ENCODE peak calls at places on chromosomes 3 and 15, in four cellular contexts. U is neural crest cell, T is AG10803, X is astrocyte. M is an unnamed sample.
A peak's percentile ranks its signal among the peaks of the same experiment; 100 is the strongest.

GRCh38 chr15:30065025-30065801 is 17.5 kb upstream of the GOLGA8J start:
- DNase-seq in U (no peak), T (peak; percentile 93), X (peak; percentile 93), M (no peak)

GRCh38 chr3:140896997-140897396 is 44.6 kb upstream of the SLC25A36 start:
- DNase-seq in U (no peak), T (no peak), X (no peak), M (no peak)

GRCh38 chr3:51819709-51820406 is 40.8 kb upstream of the IQCF6 start:
- DNase-seq in U (peak; percentile 15), T (no peak), X (no peak), M (no peak)

GRCh38 chr15:36491912-36492311 is 87.5 kb upstream of the CDIN1 start:
- DNase-seq in U (no peak), T (no peak), X (no peak), M (no peak)

GRCh38 chr3:151439652-151440125 is 21.2 kb downstream of the IGSF10 start:
- DNase-seq in U (peak; percentile 35), T (peak; percentile 80), X (peak; percentile 40), M (no peak)

GRCh38 chr3:58880182-58880581 is 169.6 kb downstream of the CFAP20DC start:
- DNase-seq in U (no peak), T (no peak), X (peak; percentile 40), M (no peak)

GRCh38 chr3:13772321-13772745 is 107.5 kb downstream of the WNT7A start:
- DNase-seq in U (no peak), T (no peak), X (no peak), M (peak; percentile 34)

GRCh38 chr3:167958141-167958540 is 137.6 kb downstream of the GOLIM4 start:
- DNase-seq in U (no peak), T (no peak), X (peak; percentile 4), M (no peak)

GRCh38 chr3:10453764-10454163 is 51.6 kb downstream of the ATP2B2 start:
- DNase-seq in U (no peak), T (no peak), X (no peak), M (no peak)

GRCh38 chr3:184485256-184485655 is 76.3 kb upstream of the EPHB3 start:
- DNase-seq in U (no peak), T (peak; percentile 95), X (no peak), M (no peak)

GRCh38 chr3:100073555-100074307 is 40.6 kb downstream of the FILIP1L start:
- DNase-seq in U (peak; percentile 5), T (peak; percentile 63), X (peak; percentile 88), M (peak; percentile 46)

GRCh38 chr3:30004481-30004880 is 601.9 kb upstream of the TGFBR2 start:
- DNase-seq in U (no peak), T (peak; percentile 75), X (no peak), M (no peak)

GRCh38 chr15:77836116-77836798 is 203.5 kb upstream of the LINGO1 start:
- DNase-seq in U (no peak), T (no peak), X (peak; percentile 22), M (no peak)

GRCh38 chr15:82651708-82652107 is 4.5 kb upstream of the CPEB1 start:
- DNase-seq in U (no peak), T (no peak), X (no peak), M (no peak)

GRCh38 chr3:16884748-16885587 is at the start of gene PLCL2:
- DNase-seq in U (peak; percentile 33), T (peak; percentile 29), X (no peak), M (peak; percentile 50)

GRCh38 chr3:180239939-180240338 is 203.2 kb upstream of the PEX5L start:
- DNase-seq in U (no peak), T (no peak), X (no peak), M (no peak)
- TF ChIP-seq CTCF in U (no peak), T (no peak), X (no peak), M (no peak)

GRCh38 chr3:154113609-154114008 is 7.6 kb upstream of the ARHGEF26 start:
- DNase-seq in U (no peak), T (no peak), X (no peak), M (no peak)

GRCh38 chr3:154111365-154111764 is 9.8 kb upstream of the ARHGEF26 start:
- DNase-seq in U (no peak), T (no peak), X (no peak), M (no peak)

GRCh38 chr3:154115332-154115731 is 5.9 kb upstream of the ARHGEF26 start:
- DNase-seq in U (no peak), T (no peak), X (no peak), M (no peak)

GRCh38 chr3:154112146-154112545 is 9.0 kb upstream of the ARHGEF26 start:
- DNase-seq in U (no peak), T (no peak), X (no peak), M (no peak)
- TF ChIP-seq CTCF in U (no peak), T (no peak), X (no peak), M (no peak)

DNA sequence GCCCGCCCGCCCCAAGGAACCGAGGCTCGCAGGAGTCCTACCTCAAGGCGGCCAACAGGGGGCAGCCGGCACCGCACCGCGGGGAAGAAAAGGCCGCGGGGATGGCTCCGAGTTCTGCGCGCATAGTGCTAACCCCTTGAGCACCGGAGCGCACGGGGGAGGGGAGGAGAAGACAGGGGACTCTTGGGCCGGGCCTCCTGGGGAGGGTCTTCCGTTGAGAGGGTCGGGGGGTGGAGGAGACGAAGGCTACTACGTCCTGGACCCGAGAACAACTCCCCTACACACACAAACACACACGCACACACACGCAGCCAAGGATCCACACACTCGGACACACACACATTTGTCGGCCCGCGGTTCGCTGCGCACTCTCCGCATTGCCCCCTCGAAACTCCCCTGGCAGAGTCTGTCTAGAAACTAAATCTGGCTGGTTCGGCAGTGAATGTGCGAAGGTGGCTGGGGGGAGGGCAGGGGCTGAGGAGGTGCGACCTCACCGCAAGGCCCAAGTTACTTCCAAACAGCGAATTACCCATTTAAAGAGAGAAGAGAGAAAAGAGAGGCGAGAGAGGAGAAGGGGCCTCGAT is 1.8 kb downstream of the WNT5A start:
- DNase-seq in U (peak; percentile 80), T (peak; percentile 86), X (peak; percentile 79), M (no peak)
- TF ChIP-seq CTCF in U (peak; percentile 89), T (peak; percentile 63), X (peak; percentile 20), M (peak; percentile 80)

GRCh38 chr3:24088782-24089181 is 143.7 kb downstream of the NR1D2 start:
- DNase-seq in U (no peak), T (peak; percentile 47), X (no peak), M (no peak)
- TF ChIP-seq CTCF in U (peak; percentile 57), T (peak; percentile 62), X (peak; percentile 36), M (no peak)

GRCh38 chr15:64651573-64652260 is 123.7 kb downstream of the RBPMS2 start:
- DNase-seq in U (no peak), T (no peak), X (no peak), M (no peak)

GRCh38 chr15:64656508-64656907 is 118.9 kb downstream of the RBPMS2 start:
- DNase-seq in U (no peak), T (no peak), X (no peak), M (no peak)

GRCh38 chr15:64653757-64654156 is 121.6 kb downstream of the RBPMS2 start:
- DNase-seq in U (no peak), T (peak; percentile 24), X (no peak), M (no peak)
- TF ChIP-seq CTCF in U (peak; percentile 62), T (peak; percentile 50), X (peak; percentile 13), M (peak; percentile 46)

GRCh38 chr3:195856410-195857084 is 44.8 kb upstream of the MUC4 start:
- DNase-seq in U (no peak), T (no peak), X (no peak), M (no peak)

GRCh38 chr3:195859061-195859845 is 47.5 kb upstream of the MUC4 start:
- DNase-seq in U (peak; percentile 85), T (peak; percentile 50), X (peak; percentile 23), M (no peak)

GRCh38 chr3:195860456-195860855 is 47.9 kb downstream of the TNK2 start:
- DNase-seq in U (no peak), T (no peak), X (no peak), M (no peak)

GRCh38 chr3:195863121-195864061 is 45.0 kb downstream of the TNK2 start:
- DNase-seq in U (peak; percentile 88), T (peak; percentile 89), X (peak; percentile 74), M (peak; percentile 84)

GRCh38 chr3:195859846-195860411 is 48.2 kb upstream of the MUC4 start:
- DNase-seq in U (no peak), T (no peak), X (no peak), M (no peak)
- TF ChIP-seq CTCF in U (no peak), T (no peak), X (no peak), M (no peak)

M was measured in CD14-positive monocyte.